ENCODE peak calls at places on chromosomes 2 and 18, in seven cellular contexts. One of them, this sample, is unnamed.

GRCh38 chr2:230564805-230565779 is 147.6 kb upstream of the CAB39 start:
- DNase-seq in SK-N-SH: no peak
- DNase-seq in GM12892: no peak
- DNase-seq in H1: no peak
- DNase-seq in GM12878: no peak
- DNase-seq in K562: no peak
- DNase-seq in HepG2: no peak
- DNase-seq in this sample: no peak

GRCh38 chr2:240449764-240450531 is 14.5 kb downstream of the GPC1 start:
- DNase-seq in K562: no peak
- DNase-seq in HepG2: no peak
- DNase-seq in GM12878: no peak
- DNase-seq in H1: no peak
- DNase-seq in SK-N-SH: no peak
- DNase-seq in GM12892: no peak
- DNase-seq in this sample: no peak

GRCh38 chr2:137262600-137262999 is 497.3 kb downstream of the THSD7B start:
- DNase-seq in GM12878: no peak
- DNase-seq in K562: no peak
- DNase-seq in GM12892: no peak
- DNase-seq in H1: no peak
- DNase-seq in HepG2: no peak
- DNase-seq in SK-N-SH: no peak
- DNase-seq in this sample: no peak

GRCh38 chr2:200180943-200181342 is 125.5 kb upstream of the SPATS2L start:
- DNase-seq in K562: no peak
- DNase-seq in GM12892: no peak
- DNase-seq in GM12878: no peak
- DNase-seq in HepG2: no peak
- DNase-seq in SK-N-SH: no peak
- DNase-seq in H1: no peak
- DNase-seq in this sample: no peak

GRCh38 chr2:42964444-42965081 is 172.2 kb upstream of the HAAO start:
- DNase-seq in GM12878: no peak
- DNase-seq in H1: no peak
- DNase-seq in SK-N-SH: no peak
- DNase-seq in HepG2: no peak
- DNase-seq in K562: no peak
- DNase-seq in GM12892: no peak
- DNase-seq in this sample: no peak

GRCh38 chr18:58117685-58118403 is 73.8 kb downstream of the NEDD4L start:
- DNase-seq in GM12892: no peak
- DNase-seq in GM12878: no peak
- DNase-seq in HepG2: peak; percentile 69
- DNase-seq in SK-N-SH: no peak
- DNase-seq in K562: peak; percentile 68
- DNase-seq in H1: no peak
- DNase-seq in this sample: no peak

GRCh38 chr2:215917953-215918620 is 95.3 kb downstream of the MREG start:
- DNase-seq in SK-N-SH: no peak
- DNase-seq in HepG2: no peak
- DNase-seq in H1: peak; percentile 35
- DNase-seq in GM12892: peak; percentile 26
- DNase-seq in K562: no peak
- DNase-seq in GM12878: peak; percentile 83
- DNase-seq in this sample: peak; percentile 28

GRCh38 chr2:105777071-105777482 is 32.4 kb downstream of the NCK2 start:
- DNase-seq in H1: no peak
- DNase-seq in HepG2: no peak
- DNase-seq in K562: no peak
- DNase-seq in GM12892: no peak
- DNase-seq in GM12878: no peak
- DNase-seq in SK-N-SH: no peak
- DNase-seq in this sample: no peak

GRCh38 chr2:94767336-94767735 is 103.9 kb upstream of the TEKT4 start:
- DNase-seq in K562: no peak
- DNase-seq in GM12878: no peak
- DNase-seq in GM12892: no peak
- DNase-seq in H1: no peak
- DNase-seq in HepG2: no peak
- DNase-seq in SK-N-SH: no peak
- DNase-seq in this sample: no peak

GRCh38 chr2:6780765-6781274 is 84.9 kb downstream of the CMPK2 start:
- DNase-seq in GM12878: peak; percentile 12
- DNase-seq in GM12892: no peak
- DNase-seq in K562: no peak
- DNase-seq in H1: no peak
- DNase-seq in SK-N-SH: peak; percentile 76
- DNase-seq in HepG2: no peak
- DNase-seq in this sample: no peak

GRCh38 chr2:152950125-152950524 is 231.7 kb downstream of the ARL6IP6 start:
- DNase-seq in GM12878: no peak
- DNase-seq in H1: peak; percentile 52
- DNase-seq in SK-N-SH: no peak
- DNase-seq in K562: no peak
- DNase-seq in GM12892: no peak
- DNase-seq in HepG2: no peak
- DNase-seq in this sample: no peak

GRCh38 chr2:192585418-192585817 is 390.7 kb upstream of the TMEFF2 start:
- DNase-seq in H1: no peak
- DNase-seq in K562: no peak
- DNase-seq in GM12878: no peak
- DNase-seq in SK-N-SH: no peak
- DNase-seq in HepG2: no peak
- DNase-seq in GM12892: no peak
- DNase-seq in this sample: no peak

GRCh38 chr2:221434155-221434554 is 137.9 kb downstream of the EPHA4 start:
- DNase-seq in H1: no peak
- DNase-seq in GM12892: no peak
- DNase-seq in SK-N-SH: no peak
- DNase-seq in HepG2: no peak
- DNase-seq in K562: no peak
- DNase-seq in GM12878: no peak
- DNase-seq in this sample: no peak

GRCh38 chr2:162795312-162795711 is 43.3 kb downstream of the KCNH7 start:
- DNase-seq in GM12892: no peak
- DNase-seq in H1: no peak
- DNase-seq in K562: no peak
- DNase-seq in HepG2: peak; percentile 27
- DNase-seq in GM12878: no peak
- DNase-seq in SK-N-SH: no peak
- DNase-seq in this sample: no peak

GRCh38 chr18:50973367-50974126 is 5.7 kb downstream of the ELAC1 start:
- DNase-seq in K562: no peak
- DNase-seq in SK-N-SH: no peak
- DNase-seq in GM12892: no peak
- DNase-seq in GM12878: no peak
- DNase-seq in H1: no peak
- DNase-seq in HepG2: peak; percentile 90
- DNase-seq in this sample: no peak

GRCh38 chr2:102603904-102604303 is 15.4 kb upstream of the SLC9A2 start:
- DNase-seq in K562: no peak
- DNase-seq in H1: no peak
- DNase-seq in GM12878: no peak
- DNase-seq in HepG2: no peak
- DNase-seq in SK-N-SH: no peak
- DNase-seq in GM12892: no peak
- DNase-seq in this sample: no peak

GRCh38 chr2:441258-442023 is 153.6 kb upstream of the ALKAL2 start:
- DNase-seq in GM12878: no peak
- DNase-seq in GM12892: no peak
- DNase-seq in H1: no peak
- DNase-seq in K562: no peak
- DNase-seq in SK-N-SH: no peak
- DNase-seq in HepG2: no peak
- DNase-seq in this sample: no peak

GRCh38 chr2:239869272-239870155 is 155.6 kb downstream of the NDUFA10 start:
- DNase-seq in SK-N-SH: no peak
- DNase-seq in K562: no peak
- DNase-seq in H1: peak; percentile 30
- DNase-seq in GM12878: no peak
- DNase-seq in HepG2: no peak
- DNase-seq in GM12892: no peak
- DNase-seq in this sample: no peak

GRCh38 chr2:144356402-144356801 is 163.5 kb downstream of the ZEB2 start:
- DNase-seq in HepG2: no peak
- DNase-seq in SK-N-SH: no peak
- DNase-seq in H1: no peak
- DNase-seq in K562: no peak
- DNase-seq in GM12878: no peak
- DNase-seq in GM12892: no peak
- DNase-seq in this sample: no peak

GRCh38 chr2:46380038-46380940 is 83.1 kb downstream of the EPAS1 start:
- DNase-seq in SK-N-SH: no peak
- DNase-seq in GM12892: no peak
- DNase-seq in H1: no peak
- DNase-seq in GM12878: no peak
- DNase-seq in K562: no peak
- DNase-seq in HepG2: no peak
- DNase-seq in this sample: no peak

GRCh38 chr2:240716130-240716798 is 24.6 kb downstream of the AQP12A start:
- DNase-seq in SK-N-SH: no peak
- DNase-seq in GM12892: no peak
- DNase-seq in GM12878: no peak
- DNase-seq in K562: no peak
- DNase-seq in H1: no peak
- DNase-seq in HepG2: no peak
- DNase-seq in this sample: no peak

GRCh38 chr18:77130229-77131099 is 2.1 kb downstream of the MBP start:
- DNase-seq in K562: no peak
- DNase-seq in GM12878: no peak
- DNase-seq in H1: no peak
- DNase-seq in GM12892: no peak
- DNase-seq in HepG2: no peak
- DNase-seq in SK-N-SH: no peak
- DNase-seq in this sample: no peak

GRCh38 chr18:77124452-77124922 is 8.1 kb downstream of the MBP start:
- DNase-seq in SK-N-SH: no peak
- DNase-seq in GM12892: no peak
- DNase-seq in GM12878: peak; percentile 69
- DNase-seq in K562: no peak
- DNase-seq in H1: no peak
- DNase-seq in HepG2: no peak
- DNase-seq in this sample: no peak

GRCh38 chr18:77129150-77129551 is 3.4 kb downstream of the MBP start:
- DNase-seq in K562: no peak
- DNase-seq in H1: no peak
- DNase-seq in HepG2: no peak
- DNase-seq in GM12892: no peak
- DNase-seq in GM12878: no peak
- DNase-seq in SK-N-SH: no peak
- DNase-seq in this sample: no peak

GRCh38 chr18:77131100-77131651 is 1.4 kb downstream of the MBP start:
- DNase-seq in GM12878: no peak
- DNase-seq in H1: no peak
- DNase-seq in GM12892: no peak
- DNase-seq in SK-N-SH: no peak
- DNase-seq in K562: no peak
- DNase-seq in HepG2: no peak
- DNase-seq in this sample: no peak

GRCh38 chr18:77127769-77128671 is 4.6 kb downstream of the MBP start:
- DNase-seq in H1: no peak
- DNase-seq in HepG2: no peak
- DNase-seq in GM12892: no peak
- DNase-seq in SK-N-SH: no peak
- DNase-seq in GM12878: peak; percentile 95
- DNase-seq in K562: no peak
- DNase-seq in this sample: no peak
- TF ChIP-seq TAF1 in H1: no peak
- TF ChIP-seq TAF1 in HepG2: no peak
- TF ChIP-seq TAF1 in GM12892: no peak
- TF ChIP-seq TAF1 in SK-N-SH: no peak
- TF ChIP-seq TAF1 in GM12878: peak; percentile 1
- TF ChIP-seq TAF1 in K562: no peak
- TF ChIP-seq TAF1 in this sample: no peak

GRCh38 chr18:70380915-70381896 is 92.4 kb downstream of the SOCS6 start:
- DNase-seq in GM12892: no peak
- DNase-seq in HepG2: peak; percentile 98
- DNase-seq in SK-N-SH: no peak
- DNase-seq in H1: no peak
- DNase-seq in K562: peak; percentile 60
- DNase-seq in GM12878: no peak
- DNase-seq in this sample: peak; percentile 21
- TF ChIP-seq POLR2AphosphoS5 in GM12892: no peak
- TF ChIP-seq POLR2AphosphoS5 in HepG2: peak; percentile 53
- TF ChIP-seq POLR2AphosphoS5 in SK-N-SH: no peak
- TF ChIP-seq POLR2AphosphoS5 in H1: no peak
- TF ChIP-seq POLR2AphosphoS5 in K562: no peak
- TF ChIP-seq POLR2AphosphoS5 in GM12878: no peak
- TF ChIP-seq POLR2AphosphoS5 in this sample: no peak

DNA sequence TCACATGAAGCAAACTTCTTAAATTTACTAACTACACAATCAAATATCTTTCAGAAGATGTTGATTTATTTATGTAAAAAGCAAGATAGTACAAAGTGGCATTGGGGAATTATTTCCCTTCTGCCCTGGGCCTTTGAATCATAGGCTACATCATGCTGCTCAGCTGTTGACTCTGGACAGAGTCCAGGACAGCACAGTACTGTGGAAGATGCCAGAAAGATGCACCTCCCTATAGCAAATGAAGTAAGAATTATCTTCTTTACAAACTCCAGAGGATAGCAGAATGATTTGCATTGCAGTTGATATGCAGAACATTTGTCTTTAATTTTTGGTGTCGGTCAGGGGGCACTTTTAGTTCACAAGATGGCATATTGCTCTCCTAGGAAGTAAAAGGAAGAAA is 1354.5 kb upstream of the ZEB2 start:
- DNase-seq in H1: no peak
- DNase-seq in SK-N-SH: no peak
- DNase-seq in HepG2: no peak
- DNase-seq in GM12892: no peak
- DNase-seq in K562: no peak
- DNase-seq in GM12878: no peak
- DNase-seq in this sample: no peak
- TF ChIP-seq TAF1 in H1: no peak
- TF ChIP-seq TAF1 in SK-N-SH: no peak
- TF ChIP-seq TAF1 in HepG2: no peak
- TF ChIP-seq TAF1 in GM12892: no peak
- TF ChIP-seq TAF1 in K562: no peak
- TF ChIP-seq TAF1 in GM12878: no peak
- TF ChIP-seq TAF1 in this sample: no peak

DNA sequence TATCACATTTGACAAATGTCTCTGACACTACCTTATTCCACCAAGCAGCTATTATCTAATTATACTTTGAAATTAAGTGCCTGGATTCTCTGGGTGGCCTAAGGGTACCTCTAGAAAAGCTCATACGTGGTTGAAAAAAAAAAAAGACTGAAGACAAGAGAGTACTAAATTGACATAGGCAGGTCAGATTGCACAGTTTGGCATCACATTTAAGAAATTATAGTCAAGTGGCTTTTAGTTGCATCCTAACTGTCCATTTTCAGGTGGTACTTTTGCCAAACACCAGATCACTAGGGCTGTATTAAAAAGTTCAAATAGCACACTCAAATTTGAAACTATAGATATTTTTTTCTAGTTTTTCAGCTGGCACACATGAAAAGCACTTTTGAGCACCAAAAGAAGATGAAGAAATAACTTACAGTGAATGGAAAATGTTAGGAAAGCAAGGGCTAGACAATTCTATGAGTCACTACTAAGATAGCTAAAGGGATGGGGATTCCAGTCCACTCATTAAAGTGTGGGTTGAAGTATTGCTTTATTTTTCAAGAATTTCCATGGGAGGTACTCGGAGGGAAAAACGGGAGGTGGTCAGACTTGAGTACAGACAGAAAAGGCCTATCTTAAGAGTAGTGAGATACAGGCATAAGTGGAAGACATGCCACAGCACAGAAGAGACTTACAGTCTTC is 106.5 kb upstream of the COL5A2 start:
- DNase-seq in H1: no peak
- DNase-seq in K562: no peak
- DNase-seq in SK-N-SH: no peak
- DNase-seq in HepG2: no peak
- DNase-seq in GM12878: no peak
- DNase-seq in GM12892: no peak
- DNase-seq in this sample: no peak
- TF ChIP-seq POLR2AphosphoS5 in H1: no peak
- TF ChIP-seq POLR2AphosphoS5 in K562: no peak
- TF ChIP-seq POLR2AphosphoS5 in SK-N-SH: peak; percentile 61
- TF ChIP-seq POLR2AphosphoS5 in HepG2: no peak
- TF ChIP-seq POLR2AphosphoS5 in GM12878: no peak
- TF ChIP-seq POLR2AphosphoS5 in GM12892: no peak
- TF ChIP-seq POLR2AphosphoS5 in this sample: no peak